ENCODE peak calls at places on chromosomes 4 and X, in eight cellular contexts. K is effector memory CD8-positive, alpha-beta T cell; X is left kidney; Y is tibial artery; Q is naive thymus-derived CD8-positive, alpha-beta T cell; J is stromal cell of bone marrow; T is LoVo; D is germinal center. E is an unnamed sample.

GRCh38 chr4:37453361-37454262 is 209.1 kb downstream of the NWD2 start:
- DNase-seq in K (no peak), X (peak; percentile 88), Y (peak; percentile 30), Q (peak; percentile 49), J (no peak), T (peak; percentile 78), D (peak; percentile 51), E (peak; percentile 13)

GRCh38 chr4:143482753-143483362 is 30.6 kb upstream of the SMARCA5 start:
- DNase-seq in K (no peak), X (peak; percentile 60), Y (no peak), Q (no peak), J (peak; percentile 33), T (peak; percentile 37), D (peak; percentile 11), E (no peak)

GRCh38 chrX:128518508-128518907 is 466.3 kb upstream of the ACTRT1 start:
- DNase-seq in K (no peak), X (peak; percentile 29), Y (no peak), Q (no peak), J (peak; percentile 0), T (no peak), D (no peak), E (no peak)

GRCh38 chr4:101286663-101287062 is 60.7 kb downstream of the PPP3CA start:
- DNase-seq in K (no peak), X (peak; percentile 51), Y (no peak), Q (no peak), J (no peak), T (no peak), D (no peak), E (no peak)

GRCh38 chrX:15929231-15929630 is 74.6 kb upstream of the AP1S2 start:
- DNase-seq in K (no peak), X (peak; percentile 11), Y (no peak), Q (no peak), J (no peak), T (no peak), D (no peak), E (no peak)

GRCh38 chrX:45697591-45697990 is 496.9 kb upstream of the DIPK2B start:
- DNase-seq in K (no peak), X (no peak), Y (no peak), Q (no peak), J (peak; percentile 77), T (no peak), D (no peak), E (no peak)

GRCh38 chr4:87938746-87939145 is 36.8 kb upstream of the SPP1 start:
- DNase-seq in K (no peak), X (no peak), Y (no peak), Q (no peak), J (no peak), T (no peak), D (no peak), E (no peak)

GRCh38 chr4:52780206-52780605 is 29.0 kb upstream of the ERVMER34-1 start:
- DNase-seq in K (no peak), X (no peak), Y (no peak), Q (no peak), J (peak; percentile 67), T (no peak), D (no peak), E (no peak)

GRCh38 chr4:738781-739280 is 33.2 kb downstream of the PCGF3 start:
- DNase-seq in K (no peak), X (no peak), Y (no peak), Q (no peak), J (no peak), T (no peak), D (no peak), E (no peak)

GRCh38 chrX:137040113-137040794 is 6.5 kb upstream of the GPR101 start:
- DNase-seq in K (no peak), X (no peak), Y (no peak), Q (no peak), J (no peak), T (no peak), D (no peak), E (no peak)